ENCODE peak calls at places on chromosomes 5 and 9, in nine cellular contexts. E is foreskin keratinocyte, N is psoas muscle, O is colonic mucosa, W is left ventricle myocardium inferior, F is esophagus squamous epithelium, P is tibial artery, G is IMR-90, D is right atrium auricular region. T is an unnamed sample.

GRCh38 chr5:142866563-142867275 is 96.5 kb downstream of the ARHGAP26 start:
- DNase-seq in E (peak; percentile 77), N (no peak), O (peak; percentile 75), W (no peak), F (no peak), P (no peak), G (peak; percentile 73), D (no peak), T (peak; percentile 86)

GRCh38 chr5:62152394-62153123 is 153.4 kb upstream of the KIF2A start:
- DNase-seq in E (peak; percentile 37), N (no peak), O (no peak), W (no peak), F (no peak), P (no peak), G (no peak), D (no peak), T (no peak)

GRCh38 chr5:160262665-160263064 is 33.4 kb downstream of the FABP6 start:
- DNase-seq in E (no peak), N (no peak), O (peak; percentile 80), W (no peak), F (no peak), P (no peak), G (no peak), D (no peak), T (peak; percentile 49)

GRCh38 chr5:148820778-148821395 is 5.5 kb upstream of the ADRB2 start:
- DNase-seq in E (no peak), N (no peak), O (no peak), W (no peak), F (no peak), P (no peak), G (peak; percentile 50), D (no peak), T (no peak)

GRCh38 chr5:35337332-35338168 is 107.3 kb upstream of the PRLR start:
- DNase-seq in E (no peak), N (no peak), O (no peak), W (no peak), F (no peak), P (no peak), G (no peak), D (no peak), T (no peak)

GRCh38 chr5:152349683-152350526 is 55.2 kb downstream of the NMUR2 start:
- DNase-seq in E (peak; percentile 11), N (no peak), O (peak; percentile 30), W (peak; percentile 28), F (no peak), P (no peak), G (peak; percentile 14), D (no peak), T (peak; percentile 14)

GRCh38 chr5:10329808-10330481 is 22.2 kb upstream of the CMBL start:
- DNase-seq in E (no peak), N (peak; percentile 42), O (peak; percentile 27), W (peak; percentile 46), F (no peak), P (peak; percentile 83), G (peak; percentile 88), D (peak; percentile 62), T (no peak)

GRCh38 chr5:111129938-111130337 is 37.8 kb downstream of the WDR36 start:
- DNase-seq in E (peak; percentile 63), N (no peak), O (no peak), W (no peak), F (no peak), P (no peak), G (peak; percentile 60), D (no peak), T (peak; percentile 24)

GRCh38 chr9:124658165-124659017 is 112.7 kb downstream of the NR6A1 start:
- DNase-seq in E (peak; percentile 95), N (peak; percentile 58), O (peak; percentile 82), W (peak; percentile 63), F (no peak), P (peak; percentile 80), G (peak; percentile 97), D (peak; percentile 85), T (peak; percentile 98)

GRCh38 chr9:97502222-97502983 is 937 bp downstream of the TMOD1 start:
- DNase-seq in E (peak; percentile 23), N (peak; percentile 51), O (no peak), W (peak; percentile 36), F (no peak), P (peak; percentile 71), G (no peak), D (no peak), T (no peak)

GRCh38 chr5:54520438-54520846 is 2.9 kb downstream of the SNX18 start:
- DNase-seq in E (peak; percentile 51), N (no peak), O (peak; percentile 33), W (no peak), F (no peak), P (peak; percentile 72), G (peak; percentile 56), D (no peak), T (no peak)

GRCh38 chr5:2038337-2039179 is 155.8 kb upstream of the IRX4 start:
- DNase-seq in E (peak; percentile 37), N (peak; percentile 69), O (peak; percentile 25), W (peak; percentile 72), F (no peak), P (no peak), G (peak; percentile 3), D (no peak), T (peak; percentile 23)

GRCh38 chr9:137393176-137394150 is 29.5 kb downstream of the EXD3 start:
- DNase-seq in E (no peak), N (no peak), O (no peak), W (no peak), F (no peak), P (peak; percentile 58), G (no peak), D (no peak), T (no peak)

GRCh38 chr9:69548676-69549075 is 123.5 kb downstream of the APBA1 start:
- DNase-seq in E (no peak), N (no peak), O (no peak), W (no peak), F (no peak), P (no peak), G (no peak), D (no peak), T (no peak)

GRCh38 chr9:93255994-93256877 is 72.3 kb downstream of the WNK2 start:
- DNase-seq in E (no peak), N (no peak), O (peak; percentile 6), W (no peak), F (no peak), P (peak; percentile 38), G (no peak), D (no peak), T (no peak)

GRCh38 chr5:126851441-126852103 is 74.6 kb downstream of the LMNB1 start:
- DNase-seq in E (no peak), N (peak; percentile 38), O (no peak), W (no peak), F (no peak), P (peak; percentile 68), G (no peak), D (no peak), T (no peak)
- H3K27ac ChIP-seq in E (no peak overlapping the region), N (peak overlapping the region; percentile 37), O (peak overlapping the region; percentile 15), W (peak overlapping the region; percentile 80), F (peak overlapping the region; percentile 54), P (peak overlapping the region; percentile 40), G (no peak overlapping the region), D (peak overlapping the region; percentile 23), T (no peak overlapping the region)

GRCh38 chr9:19583890-19584289 is 175.1 kb downstream of the ACER2 start:
- DNase-seq in E (peak; percentile 2), N (no peak), O (no peak), W (no peak), F (no peak), P (no peak), G (no peak), D (no peak), T (no peak)
- TF ChIP-seq CTCF in E (peak; percentile 28), N (no peak), O (no peak), W (no peak), F (no peak), P (no peak), G (no peak), D (no peak), T (no peak)

GRCh38 chr5:170746081-170746951 is 37.2 kb upstream of the GABRP start:
- DNase-seq in E (no peak), N (no peak), O (no peak), W (no peak), F (no peak), P (no peak), G (no peak), D (peak; percentile 56), T (no peak)

GRCh38 chr5:170741801-170742200 is 41.7 kb upstream of the GABRP start:
- DNase-seq in E (no peak), N (no peak), O (no peak), W (no peak), F (no peak), P (no peak), G (no peak), D (peak; percentile 44), T (no peak)

GRCh38 chr5:170745481-170746061 is 38.0 kb upstream of the GABRP start:
- DNase-seq in E (peak; percentile 57), N (no peak), O (no peak), W (peak; percentile 67), F (no peak), P (no peak), G (peak; percentile 12), D (peak; percentile 57), T (no peak)

GRCh38 chr5:170746952-170747340 is 36.6 kb upstream of the GABRP start:
- DNase-seq in E (no peak), N (no peak), O (no peak), W (no peak), F (no peak), P (no peak), G (no peak), D (peak; percentile 55), T (no peak)

DNA sequence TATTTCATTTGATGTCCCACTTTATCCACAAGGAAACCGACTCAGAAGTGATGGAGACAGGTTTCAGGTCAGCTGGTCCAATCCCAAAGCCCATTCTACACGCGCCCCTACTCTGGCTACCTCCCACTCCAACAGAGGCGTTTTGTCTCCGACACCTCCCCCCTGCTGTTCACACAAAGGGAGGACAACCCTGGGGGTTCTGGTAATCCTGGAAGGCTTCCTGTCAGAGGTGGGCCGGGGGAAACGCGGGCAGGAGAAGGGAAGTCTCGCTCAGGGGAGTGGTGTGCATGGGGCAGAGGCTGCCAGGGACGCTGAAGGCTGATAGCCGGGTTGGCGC is 39.7 kb upstream of the GABRP start:
- DNase-seq in E (no peak), N (no peak), O (no peak), W (no peak), F (no peak), P (no peak), G (no peak), D (no peak), T (no peak)
- H3K27me3 ChIP-seq in E (peaks cover 2% of the 10 kb centered on the region), N (peaks cover 20% of the 10 kb centered on the region), O (no peaks in the 10 kb centered on the region), W (no peaks in the 10 kb centered on the region), F (no peaks in the 10 kb centered on the region), P (peaks cover 2% of the 10 kb centered on the region), G (peaks cover 4% of the 10 kb centered on the region), D (no peaks in the 10 kb centered on the region), T (peaks cover 2% of the 10 kb centered on the region)

GRCh38 chr9:35110327-35110758 is 5.3 kb downstream of the ATOSB start:
- DNase-seq in E (peak; percentile 49), N (peak; percentile 57), O (no peak), W (no peak), F (no peak), P (peak; percentile 92), G (peak; percentile 43), D (no peak), T (peak; percentile 49)
- H3K27ac ChIP-seq in E (no peak overlapping the region), N (peak overlapping the region; percentile 98), O (no peak overlapping the region), W (peak overlapping the region; percentile 95), F (peak overlapping the region; percentile 94), P (peak overlapping the region; percentile 100), G (peak overlapping the region; percentile 87), D (peak overlapping the region; percentile 90), T (peak overlapping the region; percentile 96)